ENCODE peak calls at places on chromosomes 1 and 21, in eight cellular contexts. One of them, this sample, is unnamed.

GRCh38 chr1:201916649-201917249 is 28.1 kb downstream of the SHISA4 start:
- DNase-seq in HFF-Myc: peak; percentile 72
- DNase-seq in PC-9: peak; percentile 82
- DNase-seq in prostate gland: no peak
- DNase-seq in mammary epithelial cell: peak; percentile 61
- DNase-seq in Calu3: peak; percentile 71
- DNase-seq in right lobe of liver: peak; percentile 79
- DNase-seq in endothelial cell: no peak
- DNase-seq in this sample: peak; percentile 99

GRCh38 chr1:44681905-44682900 is 7.7 kb downstream of the ARMH1 start:
- DNase-seq in HFF-Myc: no peak
- DNase-seq in PC-9: no peak
- DNase-seq in prostate gland: no peak
- DNase-seq in mammary epithelial cell: no peak
- DNase-seq in Calu3: peak; percentile 52
- DNase-seq in right lobe of liver: peak; percentile 82
- DNase-seq in endothelial cell: no peak
- DNase-seq in this sample: no peak

GRCh38 chr21:26966360-26966977 is 419 bp downstream of the ADAMTS5 start:
- DNase-seq in HFF-Myc: no peak
- DNase-seq in PC-9: no peak
- DNase-seq in prostate gland: no peak
- DNase-seq in mammary epithelial cell: no peak
- DNase-seq in Calu3: no peak
- DNase-seq in right lobe of liver: no peak
- DNase-seq in endothelial cell: no peak
- DNase-seq in this sample: peak; percentile 31

GRCh38 chr1:219149185-219149584 is 24.5 kb upstream of the LYPLAL1 start:
- DNase-seq in HFF-Myc: no peak
- DNase-seq in PC-9: no peak
- DNase-seq in prostate gland: no peak
- DNase-seq in mammary epithelial cell: no peak
- DNase-seq in Calu3: no peak
- DNase-seq in right lobe of liver: no peak
- DNase-seq in endothelial cell: no peak
- DNase-seq in this sample: no peak

GRCh38 chr1:221543529-221544120 is 198.3 kb downstream of the DUSP10 start:
- DNase-seq in HFF-Myc: peak; percentile 6
- DNase-seq in PC-9: no peak
- DNase-seq in prostate gland: no peak
- DNase-seq in mammary epithelial cell: peak; percentile 25
- DNase-seq in Calu3: no peak
- DNase-seq in right lobe of liver: no peak
- DNase-seq in endothelial cell: no peak
- DNase-seq in this sample: peak; percentile 60

GRCh38 chr1:183022202-183023145 is 746 bp upstream of the LAMC1 start:
- DNase-seq in HFF-Myc: peak; percentile 88
- DNase-seq in PC-9: peak; percentile 84
- DNase-seq in prostate gland: peak; percentile 88
- DNase-seq in mammary epithelial cell: peak; percentile 96
- DNase-seq in Calu3: peak; percentile 74
- DNase-seq in right lobe of liver: peak; percentile 77
- DNase-seq in endothelial cell: peak; percentile 40
- DNase-seq in this sample: peak; percentile 98

GRCh38 chr1:206952182-206952581 is 5.9 kb upstream of the PIGR start:
- DNase-seq in HFF-Myc: no peak
- DNase-seq in PC-9: peak; percentile 57
- DNase-seq in prostate gland: no peak
- DNase-seq in mammary epithelial cell: peak; percentile 66
- DNase-seq in Calu3: peak; percentile 74
- DNase-seq in right lobe of liver: no peak
- DNase-seq in endothelial cell: no peak
- DNase-seq in this sample: no peak

GRCh38 chr1:107243461-107243860 is 102.6 kb downstream of the NTNG1 start:
- DNase-seq in HFF-Myc: no peak
- DNase-seq in PC-9: no peak
- DNase-seq in prostate gland: no peak
- DNase-seq in mammary epithelial cell: no peak
- DNase-seq in Calu3: no peak
- DNase-seq in right lobe of liver: no peak
- DNase-seq in endothelial cell: no peak
- DNase-seq in this sample: no peak

GRCh38 chr1:235919797-235920475 is 53.2 kb upstream of the LYST start:
- DNase-seq in HFF-Myc: no peak
- DNase-seq in PC-9: peak; percentile 90
- DNase-seq in prostate gland: no peak
- DNase-seq in mammary epithelial cell: peak; percentile 89
- DNase-seq in Calu3: no peak
- DNase-seq in right lobe of liver: no peak
- DNase-seq in endothelial cell: no peak
- DNase-seq in this sample: peak; percentile 69

GRCh38 chr21:42991992-42992740 is 17.8 kb downstream of the PKNOX1 start:
- DNase-seq in HFF-Myc: peak; percentile 87
- DNase-seq in PC-9: no peak
- DNase-seq in prostate gland: no peak
- DNase-seq in mammary epithelial cell: peak; percentile 21
- DNase-seq in Calu3: no peak
- DNase-seq in right lobe of liver: no peak
- DNase-seq in endothelial cell: peak; percentile 23
- DNase-seq in this sample: peak; percentile 98

GRCh38 chr1:180231506-180232420 is 1.7 kb downstream of the LHX4 start:
- DNase-seq in HFF-Myc: no peak
- DNase-seq in PC-9: peak; percentile 82
- DNase-seq in prostate gland: no peak
- DNase-seq in mammary epithelial cell: peak; percentile 65
- DNase-seq in Calu3: peak; percentile 64
- DNase-seq in right lobe of liver: no peak
- DNase-seq in endothelial cell: no peak
- DNase-seq in this sample: peak; percentile 47

GRCh38 chr1:224433041-224433670 is 1.4 kb downstream of the WDR26 start:
- DNase-seq in HFF-Myc: no peak
- DNase-seq in PC-9: no peak
- DNase-seq in prostate gland: peak; percentile 18
- DNase-seq in mammary epithelial cell: peak; percentile 16
- DNase-seq in Calu3: peak; percentile 21
- DNase-seq in right lobe of liver: peak; percentile 50
- DNase-seq in endothelial cell: peak; percentile 18
- DNase-seq in this sample: peak; percentile 46

GRCh38 chr1:37006132-37006868 is 28.0 kb downstream of the GRIK3 start:
- DNase-seq in HFF-Myc: no peak
- DNase-seq in PC-9: no peak
- DNase-seq in prostate gland: no peak
- DNase-seq in mammary epithelial cell: no peak
- DNase-seq in Calu3: no peak
- DNase-seq in right lobe of liver: no peak
- DNase-seq in endothelial cell: no peak
- DNase-seq in this sample: no peak

GRCh38 chr21:42526379-42526727 is 12.7 kb downstream of the SLC37A1 start:
- DNase-seq in HFF-Myc: no peak
- DNase-seq in PC-9: no peak
- DNase-seq in prostate gland: no peak
- DNase-seq in mammary epithelial cell: no peak
- DNase-seq in Calu3: peak; percentile 49
- DNase-seq in right lobe of liver: peak; percentile 93
- DNase-seq in endothelial cell: no peak
- DNase-seq in this sample: no peak

GRCh38 chr1:30968220-30968971 is 59.8 kb upstream of the SDC3 start:
- DNase-seq in HFF-Myc: no peak
- DNase-seq in PC-9: no peak
- DNase-seq in prostate gland: no peak
- DNase-seq in mammary epithelial cell: no peak
- DNase-seq in Calu3: no peak
- DNase-seq in right lobe of liver: peak; percentile 67
- DNase-seq in endothelial cell: no peak
- DNase-seq in this sample: no peak

GRCh38 chr1:49197081-49197480 is 420.4 kb upstream of the BEND5 start:
- DNase-seq in HFF-Myc: no peak
- DNase-seq in PC-9: no peak
- DNase-seq in prostate gland: no peak
- DNase-seq in mammary epithelial cell: peak; percentile 55
- DNase-seq in Calu3: no peak
- DNase-seq in right lobe of liver: no peak
- DNase-seq in endothelial cell: no peak
- DNase-seq in this sample: peak; percentile 51

GRCh38 chr1:41361495-41362356 is 492 bp downstream of the FOXO6 start:
- DNase-seq in HFF-Myc: no peak
- DNase-seq in PC-9: no peak
- DNase-seq in prostate gland: no peak
- DNase-seq in mammary epithelial cell: no peak
- DNase-seq in Calu3: peak; percentile 54
- DNase-seq in right lobe of liver: no peak
- DNase-seq in endothelial cell: no peak
- DNase-seq in this sample: no peak

GRCh38 chr1:245860681-245861552 is 646.2 kb downstream of the SMYD3 start:
- DNase-seq in HFF-Myc: no peak
- DNase-seq in PC-9: no peak
- DNase-seq in prostate gland: no peak
- DNase-seq in mammary epithelial cell: no peak
- DNase-seq in Calu3: no peak
- DNase-seq in right lobe of liver: no peak
- DNase-seq in endothelial cell: no peak
- DNase-seq in this sample: peak; percentile 85

GRCh38 chr1:154445040-154445472 is 39.9 kb downstream of the IL6R start:
- DNase-seq in HFF-Myc: peak; percentile 49
- DNase-seq in PC-9: no peak
- DNase-seq in prostate gland: no peak
- DNase-seq in mammary epithelial cell: peak; percentile 46
- DNase-seq in Calu3: no peak
- DNase-seq in right lobe of liver: no peak
- DNase-seq in endothelial cell: no peak
- DNase-seq in this sample: peak; percentile 68

GRCh38 chr1:110433213-110433612 is 17.7 kb upstream of the PROK1 start:
- DNase-seq in HFF-Myc: no peak
- DNase-seq in PC-9: no peak
- DNase-seq in prostate gland: no peak
- DNase-seq in mammary epithelial cell: no peak
- DNase-seq in Calu3: no peak
- DNase-seq in right lobe of liver: no peak
- DNase-seq in endothelial cell: no peak
- DNase-seq in this sample: no peak

GRCh38 chr1:6172549-6172948 is 7.6 kb downstream of the CHD5 start:
- DNase-seq in HFF-Myc: no peak
- DNase-seq in PC-9: peak; percentile 37
- DNase-seq in prostate gland: no peak
- DNase-seq in mammary epithelial cell: no peak
- DNase-seq in Calu3: no peak
- DNase-seq in right lobe of liver: no peak
- DNase-seq in endothelial cell: no peak
- DNase-seq in this sample: no peak

GRCh38 chr1:6170742-6171201 is 9.3 kb downstream of the CHD5 start:
- DNase-seq in HFF-Myc: no peak
- DNase-seq in PC-9: no peak
- DNase-seq in prostate gland: no peak
- DNase-seq in mammary epithelial cell: no peak
- DNase-seq in Calu3: no peak
- DNase-seq in right lobe of liver: no peak
- DNase-seq in endothelial cell: no peak
- DNase-seq in this sample: no peak

GRCh38 chr1:6168947-6169586 is 11.1 kb downstream of the CHD5 start:
- DNase-seq in HFF-Myc: no peak
- DNase-seq in PC-9: no peak
- DNase-seq in prostate gland: no peak
- DNase-seq in mammary epithelial cell: no peak
- DNase-seq in Calu3: no peak
- DNase-seq in right lobe of liver: no peak
- DNase-seq in endothelial cell: no peak
- DNase-seq in this sample: no peak

GRCh38 chr1:6170116-6170741 is 9.9 kb downstream of the CHD5 start:
- DNase-seq in HFF-Myc: no peak
- DNase-seq in PC-9: no peak
- DNase-seq in prostate gland: no peak
- DNase-seq in mammary epithelial cell: no peak
- DNase-seq in Calu3: no peak
- DNase-seq in right lobe of liver: no peak
- DNase-seq in endothelial cell: no peak
- DNase-seq in this sample: no peak

DNA sequence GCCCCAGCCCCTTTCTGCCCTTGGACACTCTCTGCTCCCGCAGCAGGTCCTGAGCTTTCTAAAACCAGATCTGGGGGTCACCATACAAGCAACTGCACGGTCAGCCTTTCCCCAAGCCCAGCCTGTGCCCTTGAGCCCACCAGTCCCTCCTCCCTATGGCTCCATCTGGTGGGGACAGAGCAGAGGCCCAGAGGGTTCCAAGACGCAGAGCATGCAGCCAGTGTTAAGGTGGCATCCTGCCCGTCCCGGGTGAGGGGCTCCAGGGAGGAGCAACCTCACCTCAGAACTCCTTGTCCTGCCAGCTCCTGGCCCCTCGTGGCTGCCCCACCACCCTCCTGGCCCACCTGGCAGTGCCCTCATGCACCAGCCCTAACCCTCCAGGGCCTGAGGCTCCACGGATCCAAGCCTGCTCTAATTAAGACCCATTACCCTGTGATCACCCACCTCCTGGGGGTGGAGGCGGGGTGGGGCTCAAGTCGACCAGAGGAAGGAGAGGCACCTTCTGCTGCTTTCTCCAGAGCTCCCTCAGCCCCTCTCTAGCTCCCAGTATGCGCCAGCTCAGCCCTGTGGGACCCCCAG is 8.5 kb downstream of the CHD5 start:
- DNase-seq in HFF-Myc: no peak
- DNase-seq in PC-9: no peak
- DNase-seq in prostate gland: no peak
- DNase-seq in mammary epithelial cell: no peak
- DNase-seq in Calu3: peak; percentile 48
- DNase-seq in right lobe of liver: no peak
- DNase-seq in endothelial cell: peak; percentile 60
- DNase-seq in this sample: peak; percentile 12
- TF ChIP-seq CTCF in HFF-Myc: peak; percentile 60
- TF ChIP-seq CTCF in PC-9: peak; percentile 39
- TF ChIP-seq CTCF in prostate gland: no peak
- TF ChIP-seq CTCF in mammary epithelial cell: peak; percentile 22
- TF ChIP-seq CTCF in Calu3: peak; percentile 24
- TF ChIP-seq CTCF in right lobe of liver: no peak
- TF ChIP-seq CTCF in endothelial cell: no peak
- TF ChIP-seq CTCF in this sample: peak; percentile 38

GRCh38 chr1:151888972-151889570 is 20.2 kb downstream of the THEM4 start:
- DNase-seq in HFF-Myc: no peak
- DNase-seq in PC-9: peak; percentile 38
- DNase-seq in prostate gland: no peak
- DNase-seq in mammary epithelial cell: no peak
- DNase-seq in Calu3: no peak
- DNase-seq in right lobe of liver: no peak
- DNase-seq in endothelial cell: no peak
- DNase-seq in this sample: peak; percentile 21
- TF ChIP-seq CTCF in HFF-Myc: peak; percentile 5
- TF ChIP-seq CTCF in PC-9: peak; percentile 69
- TF ChIP-seq CTCF in prostate gland: peak; percentile 28
- TF ChIP-seq CTCF in mammary epithelial cell: peak; percentile 15
- TF ChIP-seq CTCF in Calu3: peak; percentile 58
- TF ChIP-seq CTCF in right lobe of liver: peak; percentile 42
- TF ChIP-seq CTCF in endothelial cell: peak; percentile 38
- TF ChIP-seq CTCF in this sample: peak; percentile 32

GRCh38 chr1:113388621-113389355 is 1.5 kb upstream of the MAGI3 start:
- DNase-seq in HFF-Myc: no peak
- DNase-seq in PC-9: peak; percentile 96
- DNase-seq in prostate gland: no peak
- DNase-seq in mammary epithelial cell: peak; percentile 56
- DNase-seq in Calu3: peak; percentile 50
- DNase-seq in right lobe of liver: peak; percentile 50
- DNase-seq in endothelial cell: no peak
- DNase-seq in this sample: no peak
- TF ChIP-seq CTCF in HFF-Myc: no peak
- TF ChIP-seq CTCF in PC-9: peak; percentile 40
- TF ChIP-seq CTCF in prostate gland: no peak
- TF ChIP-seq CTCF in mammary epithelial cell: no peak
- TF ChIP-seq CTCF in Calu3: no peak
- TF ChIP-seq CTCF in right lobe of liver: no peak
- TF ChIP-seq CTCF in endothelial cell: no peak
- TF ChIP-seq CTCF in this sample: no peak

GRCh38 chr1:15380606-15381508 is 28.8 kb upstream of the EFHD2 start:
- DNase-seq in HFF-Myc: no peak
- DNase-seq in PC-9: no peak
- DNase-seq in prostate gland: no peak
- DNase-seq in mammary epithelial cell: no peak
- DNase-seq in Calu3: no peak
- DNase-seq in right lobe of liver: no peak
- DNase-seq in endothelial cell: no peak
- DNase-seq in this sample: no peak
- TF ChIP-seq CTCF in HFF-Myc: no peak
- TF ChIP-seq CTCF in PC-9: no peak
- TF ChIP-seq CTCF in prostate gland: no peak
- TF ChIP-seq CTCF in mammary epithelial cell: no peak
- TF ChIP-seq CTCF in Calu3: no peak
- TF ChIP-seq CTCF in right lobe of liver: no peak
- TF ChIP-seq CTCF in endothelial cell: no peak
- TF ChIP-seq CTCF in this sample: no peak